ENCODE peak calls at places on chromosomes 1 and 21, in eight cellular contexts. U, N, L, K, Z, T, B and O are unnamed samples.

GRCh38 chr1:65250826-65251225 is 58.5 kb upstream of the DNAJC6 start:
- DNase-seq in K (no peak), L (no peak), N (no peak), T (no peak), B (no peak), U (no peak), Z (no peak), O (no peak)

GRCh38 chr1:38193040-38193439 is 146.4 kb upstream of the POU3F1 start:
- DNase-seq in T (no peak), K (no peak), U (no peak), N (no peak), L (no peak), Z (no peak), B (no peak), O (no peak)

GRCh38 chr1:18079941-18080340 is 27.7 kb upstream of the IGSF21 start:
- DNase-seq in B (no peak), K (no peak), T (no peak), N (no peak), L (no peak), U (no peak), Z (no peak), O (no peak)

GRCh38 chr1:25748531-25749205 is 51.3 kb upstream of the SELENON start:
- DNase-seq in N (peak; percentile 30), K (no peak), Z (no peak), T (no peak), U (no peak), L (no peak), B (peak; percentile 9), O (no peak)

GRCh38 chr1:233883671-233884070 is 20.8 kb upstream of the SLC35F3 start:
- DNase-seq in N (no peak), K (no peak), B (no peak), Z (no peak), T (no peak), L (no peak), U (no peak), O (no peak)

GRCh38 chr1:232627645-232628334 is 2.1 kb downstream of the SIPA1L2 start:
- DNase-seq in K (no peak), L (no peak), T (peak; percentile 59), Z (peak; percentile 34), N (no peak), U (no peak), B (peak; percentile 92), O (no peak)

GRCh38 chr1:17245926-17246325 is 3.0 kb upstream of the PADI3 start:
- DNase-seq in U (no peak), N (peak; percentile 23), K (no peak), T (no peak), B (no peak), L (no peak), Z (no peak), O (no peak)

GRCh38 chr1:203522237-203522636 is 28.3 kb downstream of the OPTC start:
- DNase-seq in Z (no peak), N (no peak), U (no peak), B (no peak), K (no peak), T (no peak), L (no peak), O (no peak)

GRCh38 chr1:92486251-92487077 is at the start of gene GFI1:
- DNase-seq in Z (no peak), K (peak; percentile 44), T (peak; percentile 65), L (peak; percentile 32), N (peak; percentile 55), B (no peak), U (no peak), O (peak; percentile 55)

GRCh38 chr21:24852610-24853195 is 754.6 kb downstream of the MRPL39 start:
- DNase-seq in T (no peak), K (no peak), U (no peak), B (peak; percentile 32), Z (no peak), N (no peak), L (no peak), O (no peak)

GRCh38 chr1:980602-981395 is 1.1 kb downstream of the PERM1 start:
- DNase-seq in N (peak; percentile 97), K (no peak), U (no peak), B (no peak), L (peak; percentile 85), Z (no peak), T (no peak), O (no peak)

GRCh38 chr21:16294128-16294527 is 564.3 kb downstream of the USP25 start:
- DNase-seq in T (no peak), U (no peak), K (no peak), Z (no peak), L (no peak), B (no peak), N (no peak), O (no peak)

GRCh38 chr1:77803371-77803770 is 23.9 kb downstream of the MIGA1 start:
- DNase-seq in Z (no peak), K (no peak), T (no peak), B (no peak), L (no peak), N (no peak), U (no peak), O (no peak)

GRCh38 chr1:1093610-1093943 is 19.5 kb upstream of the RNF223 start:
- DNase-seq in U (no peak), K (no peak), B (no peak), Z (no peak), T (no peak), N (peak; percentile 69), L (peak; percentile 14), O (no peak)

GRCh38 chr1:170714938-170715337 is 51.0 kb downstream of the PRRX1 start:
- DNase-seq in T (no peak), N (no peak), B (no peak), U (no peak), K (no peak), L (no peak), Z (no peak), O (no peak)

GRCh38 chr1:228401782-228402637 is 4.6 kb downstream of the TRIM11 start:
- DNase-seq in N (no peak), T (no peak), K (no peak), Z (no peak), B (no peak), U (no peak), L (no peak), O (no peak)

GRCh38 chr1:203424861-203425667 is 50.5 kb upstream of the PRELP start:
- DNase-seq in B (no peak), T (no peak), U (no peak), L (no peak), Z (no peak), N (no peak), K (no peak), O (no peak)

GRCh38 chr1:40855513-40855912 is 6.7 kb downstream of the CITED4 start:
- DNase-seq in L (no peak), T (no peak), K (no peak), Z (no peak), N (no peak), B (no peak), U (no peak), O (no peak)
- TF ChIP-seq CTCF in L (no peak), T (no peak), K (peak; percentile 38), Z (no peak), N (no peak), B (peak; percentile 30), U (peak; percentile 32), O (peak; percentile 18)

GRCh38 chr1:43285269-43285986 is at the start of gene C1orf210:
- DNase-seq in K (peak; percentile 90), B (peak; percentile 81), Z (no peak), T (peak; percentile 94), N (no peak), U (no peak), L (no peak), O (no peak)
- TF ChIP-seq CTCF in K (peak; percentile 60), B (peak; percentile 33), Z (no peak), T (peak; percentile 21), N (no peak), U (no peak), L (no peak), O (no peak)

GRCh38 chr1:30787266-30787665 is 29.7 kb upstream of the LAPTM5 start:
- DNase-seq in U (no peak), Z (no peak), K (no peak), L (no peak), N (no peak), B (no peak), T (no peak), O (no peak)

GRCh38 chr1:30786264-30786991 is 28.9 kb upstream of the LAPTM5 start:
- DNase-seq in N (no peak), B (peak; percentile 66), K (no peak), L (peak; percentile 47), T (no peak), Z (no peak), U (no peak), O (no peak)

GRCh38 chr1:30789388-30790255 is 32.0 kb upstream of the LAPTM5 start:
- DNase-seq in L (no peak), N (no peak), U (no peak), Z (no peak), T (no peak), B (no peak), K (no peak), O (no peak)

GRCh38 chr1:30788580-30789387 is 31.2 kb upstream of the LAPTM5 start:
- DNase-seq in K (no peak), L (no peak), B (peak; percentile 92), U (peak; percentile 34), N (no peak), T (no peak), Z (no peak), O (no peak)

DNA sequence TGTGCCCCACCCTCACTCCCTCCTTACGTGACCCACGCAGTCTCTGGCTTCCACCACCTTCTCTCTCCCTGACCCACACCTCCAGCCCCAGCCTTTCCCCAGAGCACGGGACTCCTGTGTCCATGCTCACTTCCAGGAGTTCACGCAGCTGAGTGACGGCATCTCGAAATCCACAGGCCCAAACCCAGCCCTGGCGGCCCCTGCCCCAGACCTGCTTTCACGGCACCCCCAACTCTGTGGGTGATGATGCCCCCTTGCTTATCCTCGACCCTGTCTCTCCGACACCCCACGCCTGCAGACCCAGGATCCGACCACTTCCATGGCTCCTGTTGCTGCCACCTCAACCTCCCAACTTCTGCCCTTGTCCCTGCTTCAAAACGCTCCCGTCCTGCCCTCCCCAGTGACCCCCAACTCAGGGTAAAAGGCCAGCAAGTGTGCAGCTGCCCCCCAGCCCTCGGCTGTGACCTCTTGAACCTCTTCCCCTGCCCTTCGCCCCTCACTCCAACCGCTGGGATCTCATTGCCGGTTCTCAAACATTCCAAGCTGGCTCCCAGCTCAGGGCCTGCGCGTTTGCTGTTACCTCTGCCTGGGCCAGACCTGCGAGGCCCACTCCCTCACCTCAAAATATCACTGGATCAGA is 30.4 kb upstream of the LAPTM5 start:
- DNase-seq in B (peak; percentile 61), Z (no peak), L (no peak), K (no peak), N (no peak), U (no peak), T (no peak), O (no peak)
- TF ChIP-seq CTCF in B (no peak), Z (no peak), L (no peak), K (no peak), N (no peak), U (no peak), T (no peak), O (no peak)

DNA sequence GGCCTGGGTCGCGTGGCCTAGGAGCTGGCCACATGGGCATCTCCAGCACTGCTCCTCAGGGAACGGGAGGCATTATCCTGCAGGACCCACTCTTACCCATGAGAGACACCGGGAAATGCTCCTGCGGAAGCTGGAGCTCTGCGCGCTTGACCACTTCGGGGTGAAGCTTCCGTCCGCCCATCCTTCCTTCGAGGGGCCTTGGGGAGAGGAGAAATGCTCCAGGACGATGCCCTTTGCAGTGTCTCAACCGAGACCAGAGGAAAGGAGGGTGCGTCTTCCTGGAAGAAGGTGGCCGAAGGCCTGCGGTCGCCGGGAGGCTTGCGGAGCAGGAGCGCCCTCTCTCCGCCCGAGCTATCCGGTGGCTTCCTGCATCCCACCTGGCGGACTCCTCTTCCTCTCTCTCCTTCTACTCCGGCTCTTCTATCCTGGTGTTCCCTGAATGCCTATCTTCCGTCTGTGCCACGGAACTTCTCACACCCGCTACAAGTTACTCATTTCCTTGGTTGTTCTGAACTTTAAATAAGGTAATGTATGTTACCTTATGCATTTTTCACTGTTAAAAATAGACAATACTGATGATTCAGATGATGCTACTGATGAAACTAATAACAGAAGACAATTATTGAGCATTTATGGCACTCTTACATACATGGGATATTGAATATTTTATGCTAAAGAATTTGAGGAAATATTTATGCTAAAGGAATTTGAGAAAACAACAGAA is 91.4 kb downstream of the PRKAB2 start:
- DNase-seq in N (no peak), U (no peak), Z (no peak), B (no peak), L (no peak), K (no peak), T (no peak), O (no peak)
- TF ChIP-seq CTCF in N (no peak), U (no peak), Z (no peak), B (no peak), L (no peak), K (peak; percentile 13), T (no peak), O (no peak)